ENCODE peak calls at places on chromosome 16, in five cellular contexts. Q is H9, V is neuronal stem cell, E is H1, U is mesenchymal stem cell. M is an unnamed sample.

GRCh38 chr16:11833951-11834695 is 17.2 kb downstream of the RSL1D1 start:
- DNase-seq in Q (no peak), V (no peak), E (no peak), U (peak; percentile 83), M (peak; percentile 70)

GRCh38 chr16:1863681-1864460 is 8.1 kb downstream of the MEIOB start:
- DNase-seq in Q (no peak), V (no peak), E (no peak), U (peak; percentile 51), M (peak; percentile 74)

GRCh38 chr16:23152386-23153178 is 3.3 kb upstream of the USP31 start:
- DNase-seq in Q (no peak), V (no peak), E (no peak), U (no peak), M (no peak)

GRCh38 chr16:391885-392335 is 5.1 kb upstream of the NME4 start:
- DNase-seq in Q (peak; percentile 89), V (no peak), E (peak; percentile 83), U (peak; percentile 81), M (peak; percentile 92)

GRCh38 chr16:14186007-14186953 is 115.2 kb downstream of the MRTFB start:
- DNase-seq in Q (peak; percentile 45), V (peak; percentile 38), E (peak; percentile 13), U (peak; percentile 97), M (peak; percentile 58)

GRCh38 chr16:17194190-17194780 is 276.5 kb downstream of the XYLT1 start:
- DNase-seq in Q (peak; percentile 81), V (peak; percentile 41), E (peak; percentile 70), U (no peak), M (peak; percentile 25)

GRCh38 chr16:495127-495748 is 32.3 kb upstream of the CAPN15 start:
- DNase-seq in Q (peak; percentile 82), V (no peak), E (peak; percentile 41), U (peak; percentile 60), M (peak; percentile 59)

GRCh38 chr16:12992066-12992465 is 90.7 kb downstream of the SHISA9 start:
- DNase-seq in Q (no peak), V (no peak), E (no peak), U (no peak), M (peak; percentile 76)

GRCh38 chr16:17392857-17393421 is 77.8 kb downstream of the XYLT1 start:
- DNase-seq in Q (no peak), V (no peak), E (no peak), U (no peak), M (no peak)

GRCh38 chr16:78871241-78871640 is 729.3 kb downstream of the MAF start:
- DNase-seq in Q (no peak), V (no peak), E (no peak), U (no peak), M (no peak)

GRCh38 chr16:59060212-59060611 is 326.1 kb upstream of the GOT2 start:
- DNase-seq in Q (no peak), V (no peak), E (no peak), U (peak; percentile 36), M (no peak)

GRCh38 chr16:8850279-8850885 is 18.4 kb downstream of the CARHSP1 start:
- DNase-seq in Q (peak; percentile 30), V (no peak), E (no peak), U (peak; percentile 89), M (no peak)

GRCh38 chr16:50459681-50460080 is 88.5 kb upstream of the NKD1 start:
- DNase-seq in Q (no peak), V (no peak), E (no peak), U (no peak), M (no peak)

GRCh38 chr16:26801628-26802027 is 265.1 kb upstream of the C16orf82 start:
- DNase-seq in Q (no peak), V (no peak), E (no peak), U (no peak), M (no peak)

GRCh38 chr16:74465281-74465680 is 44.0 kb upstream of the CLEC18B start:
- DNase-seq in Q (no peak), V (no peak), E (no peak), U (no peak), M (no peak)

GRCh38 chr16:47643610-47644009 is 182.5 kb downstream of the PHKB start:
- DNase-seq in Q (no peak), V (no peak), E (no peak), U (peak; percentile 2), M (no peak)

GRCh38 chr16:2339521-2340484 is 725 bp downstream of the ABCA3 start:
- DNase-seq in Q (peak; percentile 63), V (peak; percentile 48), E (no peak), U (peak; percentile 24), M (peak; percentile 29)

GRCh38 chr16:71482569-71482968 is 6.6 kb downstream of the ZNF19 start:
- DNase-seq in Q (no peak), V (no peak), E (no peak), U (no peak), M (peak; percentile 60)

GRCh38 chr16:81668243-81669097 is 110.6 kb upstream of the PLCG2 start:
- DNase-seq in Q (no peak), V (no peak), E (no peak), U (no peak), M (peak; percentile 24)

GRCh38 chr16:889586-889985 is 81.2 kb downstream of the LMF1 start:
- DNase-seq in Q (no peak), V (no peak), E (no peak), U (no peak), M (no peak)

GRCh38 chr16:35102780-35103403 is 1643.5 kb downstream of the TP53TG3F start:
- DNase-seq in Q (no peak), V (no peak), E (no peak), U (no peak), M (no peak)

GRCh38 chr16:86664518-86665318 is 86.4 kb downstream of the FOXL1 start:
- DNase-seq in Q (no peak), V (no peak), E (no peak), U (peak; percentile 99), M (no peak)

GRCh38 chr16:24610421-24610765 is 71.0 kb downstream of the RBBP6 start:
- DNase-seq in Q (peak; percentile 55), V (peak; percentile 18), E (no peak), U (peak; percentile 44), M (peak; percentile 10)

GRCh38 chr16:69188716-69189115 is 1.8 kb downstream of the SNTB2 start:
- DNase-seq in Q (no peak), V (no peak), E (no peak), U (peak; percentile 55), M (peak; percentile 18)

GRCh38 chr16:19113577-19114358 is at the start of gene ITPRIPL2:
- DNase-seq in Q (peak; percentile 56), V (peak; percentile 48), E (no peak), U (peak; percentile 90), M (peak; percentile 86)

GRCh38 chr16:29025735-29026134 is 40.9 kb downstream of the LAT start:
- DNase-seq in Q (no peak), V (no peak), E (no peak), U (no peak), M (no peak)

GRCh38 chr16:80954985-80955384 is 51.7 kb downstream of the CMC2 start:
- DNase-seq in Q (no peak), V (no peak), E (no peak), U (no peak), M (no peak)

GRCh38 chr16:2036200-2036966 is 9.7 kb downstream of the NHERF2 start:
- DNase-seq in Q (no peak), V (no peak), E (no peak), U (no peak), M (no peak)

GRCh38 chr16:29824589-29825144 is 4.4 kb downstream of the MVP start:
- DNase-seq in Q (no peak), V (no peak), E (no peak), U (peak; percentile 81), M (no peak)

GRCh38 chr16:28569968-28570752 is 16.4 kb downstream of the SGF29 start:
- DNase-seq in Q (no peak), V (no peak), E (no peak), U (no peak), M (no peak)

GRCh38 chr16:66251406-66252160 is 114.9 kb upstream of the CDH5 start:
- DNase-seq in Q (no peak), V (no peak), E (no peak), U (no peak), M (no peak)

GRCh38 chr16:66255647-66256046 is 110.8 kb upstream of the CDH5 start:
- DNase-seq in Q (no peak), V (no peak), E (no peak), U (no peak), M (no peak)

GRCh38 chr16:66254751-66255150 is 111.7 kb upstream of the CDH5 start:
- DNase-seq in Q (no peak), V (no peak), E (no peak), U (peak; percentile 86), M (no peak)

GRCh38 chr16:66256919-66257318 is 109.6 kb upstream of the CDH5 start:
- DNase-seq in Q (no peak), V (no peak), E (no peak), U (no peak), M (no peak)

GRCh38 chr16:66254106-66254505 is 112.4 kb upstream of the CDH5 start:
- DNase-seq in Q (no peak), V (no peak), E (no peak), U (peak; percentile 58), M (no peak)
- H3K9ac ChIP-seq in Q (no peak overlapping the region), V (no peak overlapping the region), E (no peak overlapping the region), U (no peak overlapping the region), M (no peak overlapping the region)

DNA sequence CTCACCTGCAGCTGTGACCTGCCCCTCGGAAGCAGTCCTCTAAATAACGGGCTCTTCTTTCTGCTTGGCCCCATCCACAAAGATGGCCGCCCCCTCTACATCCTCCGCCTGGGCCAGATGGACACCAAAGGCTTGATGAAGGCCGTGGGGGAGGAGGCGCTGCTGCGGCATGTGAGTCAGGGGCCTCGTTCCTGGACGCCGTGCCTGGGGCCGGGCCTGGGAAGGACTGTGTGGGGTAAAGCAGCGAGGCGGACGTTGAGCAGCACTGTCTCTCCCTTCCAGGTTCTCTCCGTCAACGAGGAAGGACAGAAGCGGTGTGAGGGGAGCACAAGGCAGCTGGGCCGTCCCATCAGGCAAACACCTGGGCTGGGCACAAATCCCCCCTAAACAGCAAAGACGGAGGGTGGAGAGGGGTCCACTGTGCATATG is 33.1 kb downstream of the NAGPA start:
- DNase-seq in Q (no peak), V (no peak), E (no peak), U (no peak), M (no peak)
- H2BK12ac ChIP-seq in Q (no peak overlapping the region), V (no peak overlapping the region), E (no peak overlapping the region), U (no peak overlapping the region), M (no peak overlapping the region)

DNA sequence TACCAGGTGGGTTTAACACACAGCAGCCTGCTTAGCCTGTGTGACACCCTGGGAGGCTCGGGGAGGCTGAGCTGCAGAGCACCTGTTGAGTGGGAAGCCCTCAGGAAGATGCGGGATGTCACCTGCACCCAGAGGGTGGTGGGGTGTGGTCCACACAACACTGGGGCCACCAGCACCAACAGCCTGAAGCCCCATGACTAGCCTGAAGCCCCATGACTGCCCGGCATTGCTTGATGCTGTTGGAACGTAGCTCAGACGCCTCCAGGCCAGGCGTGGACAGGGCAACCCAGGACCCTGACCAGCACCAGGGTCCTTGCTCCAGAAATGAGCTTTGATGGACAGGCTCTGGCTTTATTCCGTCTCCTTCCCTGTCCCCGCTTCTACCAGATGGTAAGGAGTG is 76.3 kb upstream of the ZNF469 start:
- DNase-seq in Q (no peak), V (no peak), E (no peak), U (no peak), M (peak; percentile 48)
- H2BK120ac ChIP-seq in Q (no peak overlapping the region), V (no peak overlapping the region), E (no peak overlapping the region), U (peak overlapping the region; percentile 94), M (no peak overlapping the region)

DNA sequence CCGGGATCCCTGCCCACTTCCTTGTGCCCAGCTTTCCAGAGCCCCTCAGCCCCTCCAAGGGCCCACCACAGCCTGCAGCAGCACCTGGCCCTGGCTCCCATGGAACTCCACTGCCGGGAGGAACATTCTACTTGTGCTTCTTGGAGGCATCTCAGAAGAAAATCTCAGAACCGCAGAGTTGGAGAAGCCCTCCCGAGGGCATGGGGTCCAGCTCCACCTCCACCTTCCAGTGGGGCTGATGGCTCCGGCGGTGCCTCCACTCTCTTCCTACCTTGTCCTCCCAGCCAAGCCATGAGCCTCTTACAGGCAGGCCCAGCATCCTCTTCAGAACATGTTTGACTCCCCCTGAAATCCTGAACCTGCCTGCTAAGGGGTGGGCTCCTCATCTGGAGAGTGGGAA is 79.4 kb upstream of the ZNF469 start:
- DNase-seq in Q (no peak), V (no peak), E (no peak), U (no peak), M (no peak)
- H3K9ac ChIP-seq in Q (no peak overlapping the region), V (no peak overlapping the region), E (no peak overlapping the region), U (peak overlapping the region; percentile 70), M (no peak overlapping the region)

M was measured in trophoblast cell.